ENCODE peak calls at places on chromosomes 3 and 15, in five cellular contexts. J, Y, V, E and W are unnamed samples.

GRCh38 chr3:196274585-196274984 is 12.9 kb downstream of the PCYT1A start:
- DNase-seq in J (no peak), Y (no peak), V (no peak), E (peak; percentile 69), W (peak; percentile 58)

GRCh38 chr15:33612721-33613304 is 302.0 kb downstream of the RYR3 start:
- DNase-seq in J (peak; percentile 5), Y (no peak), V (no peak), E (no peak), W (no peak)

GRCh38 chr3:88231207-88231606 is 81.4 kb downstream of the C3orf38 start:
- DNase-seq in J (no peak), Y (no peak), V (no peak), E (no peak), W (peak; percentile 18)

GRCh38 chr15:99249270-99249817 is at the start of gene TTC23:
- DNase-seq in J (peak; percentile 85), Y (no peak), V (no peak), E (no peak), W (peak; percentile 73)

GRCh38 chr3:126468028-126468891 is 7.4 kb downstream of the ZXDC start:
- DNase-seq in J (no peak), Y (no peak), V (peak; percentile 38), E (no peak), W (no peak)

GRCh38 chr3:187014417-187014864 is 84.1 kb downstream of the ST6GAL1 start:
- DNase-seq in J (peak; percentile 24), Y (no peak), V (peak; percentile 43), E (peak; percentile 15), W (no peak)

GRCh38 chr15:88604381-88604951 is 16.7 kb upstream of the AEN start:
- DNase-seq in J (no peak), Y (peak; percentile 71), V (no peak), E (no peak), W (no peak)

GRCh38 chr15:52527898-52528464 is 699 bp downstream of the MYO5A start:
- DNase-seq in J (no peak), Y (peak; percentile 36), V (peak; percentile 60), E (peak; percentile 70), W (peak; percentile 9)

GRCh38 chr3:195854628-195855300 is 43.0 kb upstream of the MUC4 start:
- DNase-seq in J (no peak), Y (no peak), V (no peak), E (no peak), W (no peak)

GRCh38 chr3:101902041-101902440 is 52.7 kb downstream of the NFKBIZ start:
- DNase-seq in J (peak; percentile 85), Y (no peak), V (no peak), E (no peak), W (no peak)

GRCh38 chr15:74178326-74179100 is 5.0 kb downstream of the ISLR start:
- DNase-seq in J (no peak), Y (no peak), V (no peak), E (no peak), W (no peak)

GRCh38 chr3:158094235-158094916 is 11.8 kb downstream of the SHOX2 start:
- DNase-seq in J (no peak), Y (no peak), V (no peak), E (no peak), W (no peak)

GRCh38 chr3:82883072-82883471 is 1121.6 kb upstream of the GBE1 start:
- DNase-seq in J (no peak), Y (no peak), V (no peak), E (no peak), W (no peak)

GRCh38 chr15:95105229-95105628 is 873.9 kb downstream of the MCTP2 start:
- DNase-seq in J (peak; percentile 26), Y (no peak), V (no peak), E (no peak), W (no peak)

GRCh38 chr3:4138150-4138783 is 164.9 kb upstream of the SETMAR start:
- DNase-seq in J (no peak), Y (no peak), V (no peak), E (no peak), W (no peak)

GRCh38 chr3:62318365-62318751 is 55.0 kb downstream of the FEZF2 start:
- DNase-seq in J (no peak), Y (no peak), V (no peak), E (no peak), W (no peak)

GRCh38 chr3:123695731-123696640 is 111.1 kb upstream of the HACD2 start:
- DNase-seq in J (no peak), Y (no peak), V (no peak), E (no peak), W (no peak)

GRCh38 chr3:79497447-79498111 is 270.2 kb downstream of the ROBO1 start:
- DNase-seq in J (no peak), Y (no peak), V (no peak), E (no peak), W (no peak)

GRCh38 chr3:186520957-186521842 is 23.0 kb downstream of the CRYGS start:
- DNase-seq in J (no peak), Y (no peak), V (peak; percentile 74), E (peak; percentile 80), W (no peak)

GRCh38 chr3:144128117-144128892 is 156.7 kb downstream of the DIPK2A start:
- DNase-seq in J (no peak), Y (no peak), V (no peak), E (no peak), W (no peak)

GRCh38 chr15:64740361-64741170 is 34.8 kb downstream of the RBPMS2 start:
- DNase-seq in J (no peak), Y (no peak), V (peak; percentile 61), E (no peak), W (peak; percentile 8)

GRCh38 chr3:17175187-17175839 is 290.6 kb downstream of the PLCL2 start:
- DNase-seq in J (peak; percentile 75), Y (no peak), V (no peak), E (no peak), W (no peak)

GRCh38 chr3:8755564-8756237 is 13.7 kb downstream of the OXTR start:
- DNase-seq in J (no peak), Y (no peak), V (no peak), E (no peak), W (no peak)

GRCh38 chr3:13518516-13519351 is 30.2 kb upstream of the FBLN2 start:
- DNase-seq in J (no peak), Y (peak; percentile 67), V (no peak), E (no peak), W (no peak)

GRCh38 chr3:29282431-29283296 is 1.8 kb downstream of the RBMS3 start:
- DNase-seq in J (no peak), Y (no peak), V (no peak), E (no peak), W (no peak)

GRCh38 chr15:59223736-59224135 is 17.1 kb downstream of the LDHAL6B start:
- DNase-seq in J (no peak), Y (no peak), V (no peak), E (no peak), W (no peak)

GRCh38 chr3:14849831-14850230 is 31.1 kb downstream of the FGD5 start:
- DNase-seq in J (no peak), Y (no peak), V (no peak), E (no peak), W (no peak)

GRCh38 chr3:111128884-111129283 is 57.3 kb downstream of the NECTIN3 start:
- DNase-seq in J (no peak), Y (no peak), V (no peak), E (no peak), W (no peak)

GRCh38 chr3:48493203-48493501 is 10.8 kb downstream of the SHISA5 start:
- DNase-seq in J (no peak), Y (no peak), V (no peak), E (no peak), W (no peak)

GRCh38 chr3:172982731-172983364 is 158.2 kb downstream of the SPATA16 start:
- DNase-seq in J (no peak), Y (no peak), V (no peak), E (no peak), W (no peak)

GRCh38 chr3:81958967-81959625 is 197.7 kb upstream of the GBE1 start:
- DNase-seq in J (peak; percentile 9), Y (no peak), V (no peak), E (no peak), W (no peak)

GRCh38 chr3:11629716-11630115 is 14.0 kb downstream of the VGLL4 start:
- DNase-seq in J (peak; percentile 96), Y (no peak), V (no peak), E (no peak), W (no peak)

GRCh38 chr3:59919581-59919980 is 869.8 kb upstream of the CFAP20DC start:
- DNase-seq in J (no peak), Y (no peak), V (no peak), E (no peak), W (no peak)